ENCODE peak calls at places on chromosomes 6 and 20, in four cellular contexts. H is HepG2, T is GM12878, N is SK-N-SH. B is an unnamed sample. For H3K4me1, the result is how much of the 10 kb centered on the place peaks cover.

GRCh38 chr6:22886881-22887581 is 317.7 kb downstream of the HDGFL1 start:
- DNase-seq in H (no peak), T (peak), N (no peak), B (no peak)

GRCh38 chr6:26312096-26312463 is 52.9 kb upstream of the BTN3A2 start:
- DNase-seq in N (no peak), H (no peak), T (no peak), B (no peak)

GRCh38 chr6:157333956-157334355 is 10.6 kb upstream of the TMEM242 start:
- DNase-seq in N (no peak), H (no peak), T (no peak), B (no peak)

GRCh38 chr6:128327890-128328289 is 192.5 kb downstream of the PTPRK start:
- DNase-seq in T (no peak), H (peak), N (peak), B (no peak)

GRCh38 chr6:86331265-86331840 is 606.0 kb upstream of the HTR1E start:
- DNase-seq in N (no peak), T (no peak), H (no peak), B (no peak)

GRCh38 chr6:37029249-37029959 is 23.9 kb downstream of the FGD2 start:
- DNase-seq in T (no peak), N (peak), H (peak), B (peak)

GRCh38 chr6:131721161-131721560 is 10.3 kb upstream of the CTAGE9 start:
- DNase-seq in H (no peak), N (no peak), T (no peak), B (no peak)

GRCh38 chr6:15400572-15401004 is 154.7 kb downstream of the JARID2 start:
- DNase-seq in T (no peak), N (peak), H (no peak), B (peak)

GRCh38 chr6:170106906-170107525 is 183.9 kb downstream of the DLL1 start:
- DNase-seq in N (peak), T (no peak), H (no peak), B (no peak)

GRCh38 chr6:41639556-41640371 is 1.5 kb downstream of the MDFI start:
- DNase-seq in T (no peak), N (no peak), H (no peak), B (no peak)

GRCh38 chr20:9015984-9016324 is 52.9 kb upstream of the PLCB4 start:
- DNase-seq in N (no peak), T (no peak), H (no peak), B (peak)

GRCh38 chr20:36344517-36345132 is 38.5 kb downstream of the DLGAP4 start:
- DNase-seq in T (no peak), H (peak), N (no peak), B (peak)

GRCh38 chr20:50450961-50451752 is 59.0 kb upstream of the PTPN1 start:
- DNase-seq in N (no peak), H (peak), T (peak), B (no peak)

GRCh38 chr20:49813305-49813974 is 812 bp downstream of the SLC9A8 start:
- DNase-seq in N (no peak), T (no peak), H (no peak), B (no peak)

GRCh38 chr20:23870461-23870860 is 9.1 kb downstream of the CST5 start:
- DNase-seq in T (no peak), N (no peak), H (no peak), B (no peak)

GRCh38 chr6:28814032-28814976 is 109.5 kb downstream of the TRIM27 start:
- DNase-seq in T (no peak), N (no peak), H (no peak), B (no peak)

GRCh38 chr6:112691289-112691688 is 344.2 kb downstream of the RFPL4B start:
- DNase-seq in N (peak), H (no peak), T (no peak), B (peak)

GRCh38 chr20:8860011-8860495 is 208.8 kb upstream of the PLCB4 start:
- DNase-seq in N (no peak), T (no peak), H (no peak), B (peak)

GRCh38 chr6:1409774-1410465 is 20.5 kb downstream of the FOXF2 start:
- DNase-seq in T (no peak), N (no peak), H (no peak), B (no peak)

GRCh38 chr20:51759769-51760510 is 8.2 kb downstream of the ATP9A start:
- DNase-seq in T (no peak), H (peak), N (no peak), B (no peak)

GRCh38 chr6:52231411-52232127 is 12.7 kb downstream of the IL17F start:
- DNase-seq in N (no peak), T (peak), H (no peak), B (no peak)

GRCh38 chr6:1100269-1100668 is 211.6 kb upstream of the FOXQ1 start:
- DNase-seq in N (no peak), H (no peak), T (no peak), B (no peak)

GRCh38 chr6:2765896-2766766 is 938 bp downstream of the WRNIP1 start:
- DNase-seq in H (no peak), T (no peak), N (peak), B (peak)

GRCh38 chr20:59269396-59270025 is 30.9 kb upstream of the EDN3 start:
- DNase-seq in T (no peak), N (peak), H (no peak), B (no peak)

GRCh38 chr20:17471606-17472187 is 59.5 kb downstream of the BFSP1 start:
- DNase-seq in H (no peak), N (no peak), T (no peak), B (no peak)

DNA sequence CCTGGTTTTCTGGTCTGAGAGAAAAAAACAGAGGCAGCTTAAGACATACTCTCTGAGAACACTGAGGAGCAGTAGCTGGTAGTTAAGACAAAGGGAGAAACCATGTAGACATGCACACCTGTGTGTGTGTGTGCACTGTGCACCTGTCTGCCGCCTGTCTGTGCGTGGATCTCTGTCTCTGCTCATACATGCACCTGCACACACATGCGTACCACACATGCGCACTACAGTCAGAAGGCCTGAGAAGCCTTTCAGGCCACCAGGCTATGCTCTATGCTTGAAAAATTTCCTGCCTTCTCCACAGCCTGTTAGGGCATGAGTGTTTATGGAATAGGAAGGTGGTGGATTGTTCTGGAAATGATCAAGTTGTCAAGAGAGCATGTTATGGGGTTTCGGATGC is 103.5 kb downstream of the CDH4 start:
- DNase-seq in T (no peak), N (no peak), H (no peak), B (no peak)
- TF ChIP-seq PBX3 in T (no peak), N (no peak), H (no peak), B (no peak)

DNA sequence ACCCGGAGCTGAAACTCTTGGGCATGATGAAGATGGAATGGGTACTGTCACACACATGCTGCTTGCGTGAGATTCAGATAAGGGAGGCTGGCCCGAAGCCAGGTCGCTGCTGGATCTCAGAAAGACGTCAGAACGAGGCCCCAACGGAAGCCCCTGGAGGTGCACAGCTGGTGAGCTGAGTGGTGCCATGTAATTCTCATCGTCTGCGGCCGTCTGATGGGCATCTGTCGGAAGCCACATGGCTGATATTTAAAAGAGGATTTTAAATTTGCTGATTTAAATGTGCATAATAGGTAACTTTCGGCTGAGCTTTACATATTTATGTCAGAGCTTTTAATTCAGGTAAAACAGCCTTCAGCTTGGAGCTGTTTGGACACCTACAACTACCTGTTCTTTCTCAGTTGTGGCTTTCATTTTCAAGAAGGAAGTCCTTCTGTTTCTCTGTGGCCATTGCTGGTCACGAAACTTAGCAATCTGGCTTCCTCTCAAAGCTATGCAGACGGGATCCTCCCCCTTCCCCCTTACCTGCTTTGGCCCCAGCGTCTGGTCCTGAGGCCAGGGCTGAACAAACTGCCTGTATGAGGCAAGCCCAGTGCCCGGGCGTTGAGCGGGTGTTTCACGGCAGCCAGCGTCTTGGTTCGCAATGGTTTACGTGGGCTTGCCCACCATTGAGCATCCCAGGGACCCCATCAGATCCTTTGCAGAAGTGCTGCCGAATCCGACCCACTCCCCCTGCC is 9.2 kb downstream of the SLCO4A1 start:
- DNase-seq in N (peak), H (no peak), T (peak), B (no peak)
- H3K4me1 ChIP-seq in N (half or more), H (under half), T (under half), B (under half)

GRCh38 chr6:12595161-12595792 is 121.3 kb upstream of the PHACTR1 start:
- DNase-seq in N (no peak), H (no peak), T (no peak), B (no peak)
- TF ChIP-seq PBX3 in N (no peak), H (no peak), T (no peak), B (no peak)

GRCh38 chr6:113967777-113968176 is 3.2 kb downstream of the HDAC2 start:
- DNase-seq in N (no peak), T (no peak), H (no peak), B (no peak)

GRCh38 chr6:113970808-113971676 is at the start of gene HDAC2:
- DNase-seq in T (peak), N (peak), H (peak), B (peak)

GRCh38 chr6:113969888-113970807 is 800 bp downstream of the HDAC2 start:
- DNase-seq in N (peak), H (peak), T (no peak), B (peak)

GRCh38 chr6:113971786-113972185 is 838 bp upstream of the HDAC2 start:
- DNase-seq in H (no peak), N (no peak), T (no peak), B (no peak)

GRCh38 chr6:113968472-113968871 is 2.5 kb downstream of the HDAC2 start:
- DNase-seq in T (no peak), H (no peak), N (no peak), B (no peak)
- H3K4me1 ChIP-seq in T (under half), H (under half), N (under half), B (under half)

GRCh38 chr6:129460151-129460550 is 249.8 kb downstream of the ARHGAP18 start:
- DNase-seq in N (no peak), H (no peak), T (no peak), B (no peak)
- TF ChIP-seq PBX3 in N (no peak), H (no peak), T (no peak), B (no peak)